ENCODE peak calls at places on chromosomes 11 and 22, in eight cellular contexts. One of them, this sample, is unnamed.

GRCh38 chr22:30314918-30315317 is 11.8 kb downstream of the TBC1D10A start:
- DNase-seq in HTR-8/SVneo: no peak
- DNase-seq in amniotic epithelial cell: peak; percentile 75
- DNase-seq in AG08396: no peak
- DNase-seq in ecto neural progenitor cell: no peak
- DNase-seq in fibroblast of lung: peak; percentile 55
- DNase-seq in neuronal stem cell: no peak
- DNase-seq in iris pigment epithelial cell: peak; percentile 63
- DNase-seq in this sample: no peak

GRCh38 chr11:129639300-129639699 is 176.3 kb upstream of the TMEM45B start:
- DNase-seq in ecto neural progenitor cell: no peak
- DNase-seq in AG08396: peak; percentile 64
- DNase-seq in amniotic epithelial cell: peak; percentile 96
- DNase-seq in HTR-8/SVneo: peak; percentile 45
- DNase-seq in iris pigment epithelial cell: peak; percentile 99
- DNase-seq in fibroblast of lung: peak; percentile 100
- DNase-seq in neuronal stem cell: no peak
- DNase-seq in this sample: no peak

GRCh38 chr11:20088368-20089260 is 71.7 kb downstream of the DBX1 start:
- DNase-seq in HTR-8/SVneo: no peak
- DNase-seq in iris pigment epithelial cell: peak; percentile 62
- DNase-seq in amniotic epithelial cell: peak; percentile 67
- DNase-seq in AG08396: no peak
- DNase-seq in neuronal stem cell: no peak
- DNase-seq in ecto neural progenitor cell: no peak
- DNase-seq in fibroblast of lung: peak; percentile 81
- DNase-seq in this sample: no peak

GRCh38 chr11:33724644-33725035 is 11.6 kb downstream of the CD59 start:
- DNase-seq in fibroblast of lung: peak; percentile 52
- DNase-seq in AG08396: no peak
- DNase-seq in ecto neural progenitor cell: no peak
- DNase-seq in neuronal stem cell: no peak
- DNase-seq in amniotic epithelial cell: peak; percentile 57
- DNase-seq in HTR-8/SVneo: no peak
- DNase-seq in iris pigment epithelial cell: peak; percentile 73
- DNase-seq in this sample: no peak

GRCh38 chr11:65390099-65390941 is 3.9 kb downstream of the FRMD8 start:
- DNase-seq in fibroblast of lung: peak; percentile 36
- DNase-seq in AG08396: peak; percentile 53
- DNase-seq in HTR-8/SVneo: no peak
- DNase-seq in ecto neural progenitor cell: peak; percentile 63
- DNase-seq in amniotic epithelial cell: peak; percentile 51
- DNase-seq in neuronal stem cell: no peak
- DNase-seq in iris pigment epithelial cell: no peak
- DNase-seq in this sample: no peak

GRCh38 chr11:114180301-114181055 is 115.7 kb upstream of the NNMT start:
- DNase-seq in amniotic epithelial cell: peak; percentile 35
- DNase-seq in fibroblast of lung: no peak
- DNase-seq in iris pigment epithelial cell: no peak
- DNase-seq in HTR-8/SVneo: peak; percentile 54
- DNase-seq in neuronal stem cell: no peak
- DNase-seq in ecto neural progenitor cell: no peak
- DNase-seq in AG08396: peak; percentile 20
- DNase-seq in this sample: no peak

GRCh38 chr11:130641884-130642283 is 193.4 kb downstream of the ADAMTS15 start:
- DNase-seq in ecto neural progenitor cell: no peak
- DNase-seq in fibroblast of lung: no peak
- DNase-seq in AG08396: no peak
- DNase-seq in HTR-8/SVneo: no peak
- DNase-seq in neuronal stem cell: no peak
- DNase-seq in amniotic epithelial cell: no peak
- DNase-seq in iris pigment epithelial cell: no peak
- DNase-seq in this sample: no peak

GRCh38 chr11:35380603-35381002 is 38.8 kb downstream of the SLC1A2 start:
- DNase-seq in fibroblast of lung: no peak
- DNase-seq in HTR-8/SVneo: no peak
- DNase-seq in AG08396: no peak
- DNase-seq in ecto neural progenitor cell: no peak
- DNase-seq in amniotic epithelial cell: no peak
- DNase-seq in iris pigment epithelial cell: no peak
- DNase-seq in neuronal stem cell: no peak
- DNase-seq in this sample: no peak

GRCh38 chr11:117684731-117685130 is 112.3 kb downstream of the DSCAML1 start:
- DNase-seq in fibroblast of lung: no peak
- DNase-seq in AG08396: no peak
- DNase-seq in neuronal stem cell: no peak
- DNase-seq in HTR-8/SVneo: no peak
- DNase-seq in amniotic epithelial cell: no peak
- DNase-seq in ecto neural progenitor cell: no peak
- DNase-seq in iris pigment epithelial cell: no peak
- DNase-seq in this sample: no peak

GRCh38 chr22:29912605-29913398 is 29.8 kb downstream of the MTMR3 start:
- DNase-seq in AG08396: peak; percentile 42
- DNase-seq in ecto neural progenitor cell: no peak
- DNase-seq in iris pigment epithelial cell: peak; percentile 91
- DNase-seq in HTR-8/SVneo: no peak
- DNase-seq in neuronal stem cell: no peak
- DNase-seq in fibroblast of lung: peak; percentile 97
- DNase-seq in amniotic epithelial cell: peak; percentile 84
- DNase-seq in this sample: no peak

GRCh38 chr11:34656062-34656720 is 35.3 kb downstream of the EHF start:
- DNase-seq in amniotic epithelial cell: no peak
- DNase-seq in HTR-8/SVneo: no peak
- DNase-seq in neuronal stem cell: no peak
- DNase-seq in iris pigment epithelial cell: peak; percentile 32
- DNase-seq in fibroblast of lung: peak; percentile 62
- DNase-seq in ecto neural progenitor cell: no peak
- DNase-seq in AG08396: no peak
- DNase-seq in this sample: no peak